ENCODE peak calls at places on chromosomes 11 and 22, in four cellular contexts. Z is right cardiac atrium, U is globus pallidus, W is germinal center. K is an unnamed sample.

GRCh38 chr11:66979336-66979980 is 4.4 kb downstream of the C11orf86 start:
- DNase-seq in Z (no peak), W (no peak), U (no peak), K (no peak)

GRCh38 chr11:65127473-65128181 is 5.5 kb downstream of the MRPL49 start:
- DNase-seq in Z (no peak), W (no peak), U (no peak), K (no peak)

GRCh38 chr22:35608088-35608487 is 9.0 kb downstream of the MB start:
- DNase-seq in Z (peak), W (no peak), U (no peak), K (no peak)

GRCh38 chr11:36132940-36133339 is 156.3 kb downstream of the COMMD9 start:
- DNase-seq in W (no peak), U (no peak), Z (no peak), K (no peak)

GRCh38 chr22:35854334-35854733 is 136.7 kb downstream of the APOL5 start:
- DNase-seq in Z (no peak), U (no peak), W (no peak), K (no peak)

GRCh38 chr11:86035164-86035563 is 33.7 kb downstream of the PICALM start:
- DNase-seq in U (no peak), Z (no peak), W (no peak), K (no peak)

GRCh38 chr22:35437038-35437437 is 37.1 kb downstream of the MCM5 start:
- DNase-seq in W (peak), Z (peak), U (no peak), K (no peak)

GRCh38 chr22:20298110-20298802 is 21.6 kb downstream of the DGCR6L start:
- DNase-seq in W (no peak), Z (peak), U (no peak), K (no peak)

GRCh38 chr11:67689178-67689577 is 14.8 kb upstream of the ALDH3B2 start:
- DNase-seq in W (no peak), U (no peak), Z (no peak), K (no peak)

GRCh38 chr11:67646535-67647336 is 3.8 kb downstream of the ACY3 start:
- DNase-seq in U (no peak), W (peak), Z (no peak), K (peak)

GRCh38 chr11:106956887-106957505 is 61.3 kb downstream of the GUCY1A2 start:
- DNase-seq in W (no peak), U (no peak), Z (peak), K (no peak)

GRCh38 chr11:134530826-134531225 is 118.8 kb upstream of the B3GAT1 start:
- DNase-seq in Z (no peak), U (no peak), W (no peak), K (no peak)

GRCh38 chr11:118928870-118929495 is 3.3 kb upstream of the BCL9L start:
- DNase-seq in Z (peak), W (no peak), U (peak), K (peak)

GRCh38 chr11:22458141-22458540 is 120.0 kb downstream of the SLC17A6 start:
- DNase-seq in U (no peak), Z (no peak), W (no peak), K (no peak)

K was measured in MM.1S.